ENCODE peak calls at places on chromosomes 12 and 14, in four cellular contexts. K, C, T and R are unnamed samples.

GRCh38 chr14:52049721-52050588 is 18.9 kb downstream of the NID2 start:
- DNase-seq in T (no peak), C (no peak), K (no peak), R (peak; percentile 4)

GRCh38 chr14:104586832-104587620 is 7.5 kb downstream of the C14orf180 start:
- DNase-seq in C (no peak), K (no peak), T (peak; percentile 82), R (no peak)

GRCh38 chr12:117874842-117875434 is 93.9 kb downstream of the KSR2 start:
- DNase-seq in C (peak; percentile 78), K (peak; percentile 73), T (peak; percentile 82), R (peak; percentile 56)

GRCh38 chr12:74889563-74890236 is 319.9 kb downstream of the KCNC2 start:
- DNase-seq in K (peak; percentile 49), T (no peak), C (no peak), R (no peak)

GRCh38 chr12:65881965-65882413 is 57.7 kb downstream of the HMGA2 start:
- DNase-seq in C (no peak), T (no peak), K (no peak), R (no peak)

GRCh38 chr12:46959484-46959883 is 119.9 kb upstream of the PCED1B start:
- DNase-seq in K (peak; percentile 76), T (no peak), C (no peak), R (no peak)

GRCh38 chr14:101111620-101112290 is 208.2 kb upstream of the RTL1 start:
- DNase-seq in K (no peak), C (no peak), T (peak; percentile 40), R (no peak)

GRCh38 chr12:73421832-73422231 is 1115.8 kb upstream of the ATXN7L3B start:
- DNase-seq in K (no peak), C (no peak), T (no peak), R (no peak)

GRCh38 chr12:121781751-121782615 is 11.5 kb downstream of the RHOF start:
- DNase-seq in C (no peak), K (no peak), T (no peak), R (no peak)

GRCh38 chr12:103928736-103929050 is 1.5 kb upstream of the HSP90B1 start:
- DNase-seq in C (no peak), K (no peak), T (no peak), R (peak; percentile 51)

GRCh38 chr12:45192041-45192695 is 23.7 kb upstream of the ANO6 start:
- DNase-seq in T (no peak), C (peak; percentile 98), K (peak; percentile 69), R (peak; percentile 68)

GRCh38 chr12:80769553-80770140 is 52.9 kb downstream of the MYF5 start:
- DNase-seq in T (no peak), K (no peak), C (peak; percentile 67), R (no peak)

GRCh38 chr14:54676822-54677708 is 110.1 kb downstream of the SAMD4A start:
- DNase-seq in K (peak; percentile 64), T (peak; percentile 38), C (peak; percentile 87), R (no peak)

GRCh38 chr12:46267618-46268348 is 1.1 kb downstream of the SLC38A1 start:
- DNase-seq in T (peak; percentile 60), C (no peak), K (peak; percentile 34), R (peak; percentile 40)

GRCh38 chr14:30227871-30228270 is 300.2 kb upstream of the PRKD1 start:
- DNase-seq in T (no peak), C (no peak), K (no peak), R (peak; percentile 7)

GRCh38 chr12:124837958-124838803 is 25.5 kb downstream of the SCARB1 start:
- DNase-seq in T (peak; percentile 96), K (peak; percentile 99), C (peak; percentile 56), R (peak; percentile 98)
- H3K4me1 ChIP-seq in T (peaks cover 6% of the 10 kb centered on the region), K (peaks cover 69% of the 10 kb centered on the region), C (peaks cover 10% of the 10 kb centered on the region), R (peaks cover 11% of the 10 kb centered on the region)

GRCh38 chr14:24190416-24190815 is 1.8 kb upstream of the IPO4 start:
- DNase-seq in K (no peak), C (no peak), T (no peak), R (no peak)
- H3K4me1 ChIP-seq in K (peaks cover 25% of the 10 kb centered on the region), C (peaks cover 6% of the 10 kb centered on the region), T (peaks cover 16% of the 10 kb centered on the region), R (peaks cover 6% of the 10 kb centered on the region)

DNA sequence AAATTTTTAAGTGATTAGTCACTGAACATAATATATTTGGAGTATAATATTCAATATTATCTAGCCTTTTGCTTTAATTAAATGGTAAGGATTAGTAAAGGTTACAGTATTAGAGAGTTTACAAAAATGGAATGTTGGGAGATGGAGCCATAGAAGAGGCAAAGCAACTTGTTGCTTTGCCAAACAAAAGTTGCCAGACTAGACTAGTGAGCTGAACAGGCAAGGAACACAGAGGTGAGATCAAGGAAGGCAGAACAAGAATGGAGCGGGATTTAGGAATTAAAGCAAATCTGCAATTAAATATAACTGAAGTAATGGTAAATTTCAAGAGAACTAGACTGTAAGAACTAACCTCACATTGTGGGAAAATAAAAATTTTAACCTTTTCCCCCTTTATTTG is 5.1 kb downstream of the ARF6 start:
- DNase-seq in K (no peak), T (no peak), C (peak; percentile 9), R (peak; percentile 45)
- H3K4me1 ChIP-seq in K (peaks cover 39% of the 10 kb centered on the region), T (peaks cover 20% of the 10 kb centered on the region), C (no peaks in the 10 kb centered on the region), R (no peaks in the 10 kb centered on the region)

GRCh38 chr12:56722832-56723231 is 2.3 kb downstream of the NACA start:
- DNase-seq in K (no peak), T (no peak), C (no peak), R (peak; percentile 59)
- H3K4me1 ChIP-seq in K (peaks cover 56% of the 10 kb centered on the region), T (peaks cover 30% of the 10 kb centered on the region), C (peaks cover 20% of the 10 kb centered on the region), R (peaks cover 5% of the 10 kb centered on the region)